ENCODE peak calls at places on chromosomes 6 and 20, in five cellular contexts. I is NCI-H1092; E is stimulated activated CD4-positive, alpha-beta T cell treated with anti-CD3 and anti-CD28 coated beads, Interleukin-12 subunit alpha, Interleukin-12 subunit beta, amount 100 ng/mL, for 24 hours; P is erythroblast; R is RWPE1. T is an unnamed sample.
A peak's percentile ranks its signal among the peaks of the same experiment; 100 is the strongest.

GRCh38 chr6:53112871-53113270 is 35.8 kb downstream of the GCM1 start:
- DNase-seq in I (no peak), E (no peak), P (no peak), R (peak; percentile 55), T (no peak)

GRCh38 chr6:121686611-121687023 is 251.2 kb downstream of the GJA1 start:
- DNase-seq in I (no peak), E (no peak), P (no peak), R (no peak), T (peak; percentile 70)

GRCh38 chr6:163226181-163226835 is 188.2 kb upstream of the QKI start:
- DNase-seq in I (no peak), E (no peak), P (no peak), R (no peak), T (no peak)

GRCh38 chr6:35082046-35082732 is 59.0 kb downstream of the TCP11 start:
- DNase-seq in I (no peak), E (no peak), P (no peak), R (no peak), T (no peak)

GRCh38 chr6:121868191-121868590 is 432.7 kb downstream of the GJA1 start:
- DNase-seq in I (no peak), E (no peak), P (no peak), R (no peak), T (no peak)

GRCh38 chr6:57040011-57040410 is 6.5 kb upstream of the KIAA1586 start:
- DNase-seq in I (no peak), E (no peak), P (no peak), R (no peak), T (no peak)

GRCh38 chr6:4055420-4056041 is 23.4 kb downstream of the FAM217A start:
- DNase-seq in I (no peak), E (no peak), P (peak; percentile 76), R (peak; percentile 78), T (no peak)

GRCh38 chr6:157077251-157077650 is 246.1 kb downstream of the TMEM242 start:
- DNase-seq in I (no peak), E (no peak), P (no peak), R (no peak), T (no peak)

GRCh38 chr20:54069501-54069971 is 858 bp downstream of the BCAS1 start:
- DNase-seq in I (no peak), E (no peak), P (no peak), R (no peak), T (no peak)

GRCh38 chr20:50744143-50744792 is 12.9 kb downstream of the PARD6B start:
- DNase-seq in I (no peak), E (no peak), P (peak; percentile 42), R (peak; percentile 96), T (no peak)

GRCh38 chr6:44285552-44286284 is 15.5 kb downstream of the TMEM151B start:
- DNase-seq in I (no peak), E (no peak), P (peak; percentile 10), R (no peak), T (peak; percentile 37)

GRCh38 chr6:41561386-41561785 is 15.2 kb downstream of the FOXP4 start:
- DNase-seq in I (no peak), E (no peak), P (no peak), R (no peak), T (peak; percentile 71)

GRCh38 chr6:75666590-75666989 is 64.9 kb downstream of the SENP6 start:
- DNase-seq in I (no peak), E (no peak), P (no peak), R (no peak), T (no peak)

GRCh38 chr6:129590408-129591022 is 119.5 kb downstream of the ARHGAP18 start:
- DNase-seq in I (no peak), E (no peak), P (no peak), R (peak; percentile 12), T (no peak)

GRCh38 chr6:142945071-142945445 is at the start of gene HIVEP2:
- DNase-seq in I (no peak), E (peak; percentile 79), P (peak; percentile 42), R (peak; percentile 82), T (peak; percentile 93)

GRCh38 chr6:30489081-30490030 is at the start of gene HLA-E:
- DNase-seq in I (peak; percentile 32), E (peak; percentile 79), P (peak; percentile 94), R (peak; percentile 94), T (peak; percentile 96)

GRCh38 chr20:58054082-58054481 is 174.4 kb downstream of the ANKRD60 start:
- DNase-seq in I (no peak), E (no peak), P (no peak), R (no peak), T (no peak)

GRCh38 chr6:31727717-31728671 is 1.1 kb downstream of the DDAH2 start:
- DNase-seq in I (no peak), E (no peak), P (no peak), R (no peak), T (no peak)

GRCh38 chr6:15642276-15642675 is 20.6 kb downstream of the DTNBP1 start:
- DNase-seq in I (no peak), E (no peak), P (peak; percentile 11), R (no peak), T (no peak)

GRCh38 chr6:87918461-87918941 is 129.1 kb upstream of the SPACA1 start:
- DNase-seq in I (peak; percentile 10), E (no peak), P (no peak), R (no peak), T (no peak)

GRCh38 chr20:61983965-61984364 is 81.7 kb downstream of the TAF4 start:
- DNase-seq in I (no peak), E (no peak), P (no peak), R (no peak), T (no peak)

GRCh38 chr6:87139236-87139635 is 16.1 kb upstream of the ZNF292 start:
- DNase-seq in I (peak; percentile 9), E (no peak), P (peak; percentile 66), R (peak; percentile 61), T (no peak)

GRCh38 chr6:25576920-25577319 is 75.1 kb upstream of the SCGN start:
- DNase-seq in I (no peak), E (no peak), P (no peak), R (no peak), T (no peak)

GRCh38 chr6:24743265-24743943 is 24.4 kb upstream of the C6orf62 start:
- DNase-seq in I (no peak), E (no peak), P (peak; percentile 56), R (peak; percentile 93), T (no peak)

GRCh38 chr6:145245119-145245518 is 490.2 kb downstream of the EPM2A start:
- DNase-seq in I (no peak), E (no peak), P (no peak), R (no peak), T (no peak)

GRCh38 chr6:43338243-43338642 is 29.6 kb upstream of the CRIP3 start:
- DNase-seq in I (no peak), E (no peak), P (no peak), R (no peak), T (no peak)

GRCh38 chr20:41308290-41308691 is 9.2 kb downstream of the ZHX3 start:
- DNase-seq in I (no peak), E (no peak), P (peak; percentile 30), R (peak; percentile 52), T (no peak)

GRCh38 chr20:7843613-7844012 is 96.6 kb downstream of the HAO1 start:
- DNase-seq in I (no peak), E (no peak), P (no peak), R (no peak), T (no peak)

GRCh38 chr6:112899541-112899940 is 552.4 kb downstream of the RFPL4B start:
- DNase-seq in I (no peak), E (no peak), P (no peak), R (no peak), T (no peak)

GRCh38 chr6:150394886-150395285 is 26.1 kb downstream of the IYD start:
- DNase-seq in I (no peak), E (no peak), P (no peak), R (no peak), T (no peak)

GRCh38 chr20:61935926-61936700 is 129.6 kb downstream of the TAF4 start:
- DNase-seq in I (no peak), E (no peak), P (no peak), R (no peak), T (no peak)

GRCh38 chr20:4613184-4613583 is 108.5 kb upstream of the PRND start:
- DNase-seq in I (no peak), E (no peak), P (no peak), R (peak; percentile 56), T (no peak)

GRCh38 chr6:52726193-52726542 is 37.1 kb downstream of the GSTA2 start:
- DNase-seq in I (no peak), E (no peak), P (no peak), R (no peak), T (no peak)

GRCh38 chr20:9293145-9293544 is 221.2 kb upstream of the LAMP5 start:
- DNase-seq in I (no peak), E (no peak), P (no peak), R (no peak), T (no peak)

GRCh38 chr20:25538838-25539665 is 46.3 kb downstream of the NINL start:
- DNase-seq in I (no peak), E (no peak), P (no peak), R (no peak), T (no peak)